ENCODE peak calls at places on chromosomes 1 and 21, in five cellular contexts. E is AG04449, V is mammary epithelial cell, Z is lower leg skin, K is tibial nerve. B is an unnamed sample.

GRCh38 chr1:2804628-2805351 is 3.3 kb upstream of the TTC34 start:
- DNase-seq in E (no peak), V (no peak), Z (no peak), K (no peak), B (no peak)

GRCh38 chr1:161265305-161265704 is 6.8 kb downstream of the PCP4L1 start:
- DNase-seq in E (no peak), V (no peak), Z (no peak), K (no peak), B (no peak)

GRCh38 chr1:185232874-185233273 is 75.9 kb downstream of the SWT1 start:
- DNase-seq in E (no peak), V (no peak), Z (no peak), K (no peak), B (no peak)

GRCh38 chr1:41005876-41006275 is 15.6 kb downstream of the SLFNL1 start:
- DNase-seq in E (no peak), V (no peak), Z (no peak), K (no peak), B (no peak)

GRCh38 chr1:23238565-23238964 is 21.3 kb upstream of the HTR1D start:
- DNase-seq in E (no peak), V (no peak), Z (no peak), K (no peak), B (no peak)

GRCh38 chr1:229710746-229711145 is 84.7 kb downstream of the URB2 start:
- DNase-seq in E (no peak), V (no peak), Z (no peak), K (no peak), B (no peak)

GRCh38 chr21:32886339-32886738 is 114.8 kb upstream of the PAXBP1 start:
- DNase-seq in E (no peak), V (no peak), Z (no peak), K (no peak), B (no peak)

GRCh38 chr1:174114788-174115448 is 44.4 kb upstream of the RABGAP1L start:
- DNase-seq in E (no peak), V (peak), Z (peak), K (peak), B (peak)

GRCh38 chr1:204288061-204288588 is 71.6 kb downstream of the PLEKHA6 start:
- DNase-seq in E (no peak), V (peak), Z (peak), K (peak), B (no peak)

GRCh38 chr1:233261206-233261605 is 34.3 kb downstream of the PCNX2 start:
- DNase-seq in E (no peak), V (peak), Z (no peak), K (no peak), B (no peak)

GRCh38 chr1:219555802-219556201 is 57.1 kb downstream of the ZC3H11B start:
- DNase-seq in E (no peak), V (peak), Z (no peak), K (no peak), B (no peak)

GRCh38 chr1:167710836-167711235 is 10.9 kb upstream of the MPZL1 start:
- DNase-seq in E (no peak), V (no peak), Z (no peak), K (no peak), B (no peak)

GRCh38 chr1:156622581-156623297 is 3.5 kb downstream of the HAPLN2 start:
- DNase-seq in E (no peak), V (no peak), Z (no peak), K (no peak), B (no peak)

GRCh38 chr1:156625436-156626078 is 6.3 kb downstream of the HAPLN2 start:
- DNase-seq in E (no peak), V (no peak), Z (no peak), K (peak), B (no peak)

GRCh38 chr1:156626079-156626438 is 6.8 kb downstream of the HAPLN2 start:
- DNase-seq in E (no peak), V (no peak), Z (no peak), K (no peak), B (no peak)

GRCh38 chr1:156624814-156625435 is 5.7 kb downstream of the HAPLN2 start:
- DNase-seq in E (no peak), V (no peak), Z (no peak), K (no peak), B (no peak)

DNA sequence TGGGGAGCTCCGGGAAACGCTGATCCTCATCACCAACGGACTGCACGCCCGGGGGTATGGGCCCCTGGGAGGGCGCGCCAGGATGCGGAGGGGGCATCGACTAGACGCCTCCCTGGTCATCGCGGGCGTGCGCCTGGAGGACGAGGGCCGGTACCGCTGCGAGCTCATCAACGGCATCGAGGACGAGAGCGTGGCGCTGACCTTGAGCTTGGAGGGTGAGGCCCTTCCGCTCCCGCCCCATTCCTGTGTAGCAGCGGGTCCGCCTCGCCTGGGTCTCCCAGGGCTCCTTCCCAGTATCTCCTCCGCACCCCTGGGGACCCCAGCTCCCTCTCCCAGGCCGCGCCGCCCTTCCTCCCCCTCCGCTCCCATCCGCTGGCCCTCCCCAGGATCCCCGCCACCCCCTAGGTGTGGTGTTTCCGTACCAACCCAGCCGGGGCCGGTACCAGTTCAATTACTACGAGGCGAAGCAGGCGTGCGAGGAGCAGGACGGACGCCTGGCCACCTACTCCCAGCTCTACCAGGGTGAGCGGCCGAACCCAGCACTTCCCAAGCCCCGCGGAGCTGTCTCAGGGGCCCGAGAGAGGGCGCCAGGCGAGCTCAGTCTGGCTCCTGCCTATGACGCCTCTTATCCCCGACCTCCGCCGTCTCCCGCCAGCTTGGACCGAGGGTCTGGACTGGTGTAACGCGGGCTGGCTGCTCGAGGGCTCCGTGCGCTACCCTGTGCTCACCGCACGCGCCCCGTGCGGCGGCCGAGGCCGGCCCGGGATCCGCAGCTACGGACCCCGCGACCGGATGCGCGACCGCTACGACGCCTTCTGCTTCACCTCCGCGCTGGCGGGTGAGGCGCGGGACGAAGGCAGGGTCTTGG is 5.0 kb downstream of the HAPLN2 start:
- DNase-seq in E (no peak), V (peak), Z (no peak), K (no peak), B (no peak)
- TF ChIP-seq CTCF in E (peak), V (peak), Z (no peak), K (peak), B (peak)

GRCh38 chr1:223717123-223717522 is 4.8 kb downstream of the CAPN2 start:
- DNase-seq in E (no peak), V (no peak), Z (no peak), K (no peak), B (no peak)
- H3K4me3 ChIP-seq in E (no peak), V (no peak), Z (no peak), K (no peak), B (no peak)

DNA sequence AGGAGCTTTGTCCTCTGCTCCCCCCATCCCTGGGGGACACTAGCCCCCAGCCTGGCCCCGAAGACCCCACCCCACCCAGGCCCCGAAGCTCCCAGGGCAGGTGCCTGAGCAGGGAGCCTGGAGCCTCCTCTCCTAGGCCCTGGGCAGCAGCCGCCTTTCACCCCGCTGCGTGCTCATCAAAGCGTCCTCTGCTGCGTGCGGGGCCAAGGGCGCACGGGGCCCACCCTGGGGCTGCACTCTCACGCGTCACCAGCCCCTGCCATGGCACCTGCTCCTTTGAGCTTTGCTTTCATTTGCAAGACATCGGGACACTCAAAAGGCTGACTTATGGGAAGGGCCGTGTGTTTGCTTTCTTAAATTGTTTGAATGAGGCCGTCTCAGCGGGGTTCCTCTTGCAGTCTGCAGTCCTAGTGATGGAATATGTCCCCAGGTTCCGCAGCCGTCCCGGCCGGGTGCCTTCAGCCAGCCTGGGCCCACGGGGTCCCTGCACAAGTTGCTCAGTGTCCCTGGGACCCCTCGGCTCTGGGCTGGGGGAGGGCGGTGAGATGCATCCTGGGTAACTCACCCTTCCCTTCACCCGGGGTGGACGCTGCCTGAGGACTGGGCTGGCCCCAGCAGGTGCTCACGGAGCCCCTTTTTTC is 53.3 kb downstream of the SLC19A1 start:
- DNase-seq in E (no peak), V (no peak), Z (no peak), K (no peak), B (no peak)
- TF ChIP-seq CTCF in E (no peak), V (no peak), Z (no peak), K (no peak), B (no peak)

DNA sequence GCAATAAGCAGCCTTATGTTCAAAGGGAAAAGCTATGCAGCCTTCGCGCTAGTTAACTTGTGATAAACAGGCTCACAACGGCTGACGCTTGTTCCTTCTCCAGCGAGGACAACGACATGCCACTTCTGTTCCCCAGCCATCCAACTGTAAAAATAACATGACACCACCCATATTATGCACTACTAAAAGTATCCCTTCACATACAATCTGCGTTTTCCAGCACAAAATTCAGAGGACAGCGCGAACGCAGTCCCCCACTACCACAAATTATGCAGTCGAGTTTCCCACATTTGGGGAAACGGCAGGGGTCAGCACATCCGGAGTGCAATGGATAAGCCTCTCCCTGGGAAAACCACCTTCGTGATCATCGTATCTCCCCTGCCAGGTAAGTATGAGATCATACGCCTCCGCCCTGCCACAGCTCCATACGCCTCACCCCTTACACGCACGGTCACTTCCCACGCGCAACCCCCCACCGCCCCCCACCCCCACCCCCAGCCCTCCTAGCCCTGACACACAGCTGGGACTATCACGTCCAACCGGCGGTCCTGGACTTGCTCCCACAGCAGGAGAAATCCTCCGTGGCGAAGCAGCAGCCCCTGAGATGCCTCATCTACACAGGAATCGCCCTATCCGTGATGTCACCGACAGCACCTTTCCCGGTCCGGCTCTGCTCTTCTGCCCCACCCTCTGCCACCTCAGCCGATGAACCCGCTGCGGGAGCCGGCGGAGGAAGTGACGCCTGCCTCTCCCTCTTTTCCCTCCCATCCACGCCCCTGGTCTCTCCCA is 120.8 kb downstream of the PPIAL4G start:
- DNase-seq in E (no peak), V (peak), Z (no peak), K (no peak), B (no peak)
- H3K4me3 ChIP-seq in E (no peak), V (peak), Z (no peak), K (no peak), B (no peak)

GRCh38 chr1:225857256-225857655 is 24.9 kb downstream of the TMEM63A start:
- DNase-seq in E (no peak), V (no peak), Z (no peak), K (no peak), B (no peak)
- TF ChIP-seq CTCF in E (no peak), V (no peak), Z (no peak), K (no peak), B (no peak)

DNA sequence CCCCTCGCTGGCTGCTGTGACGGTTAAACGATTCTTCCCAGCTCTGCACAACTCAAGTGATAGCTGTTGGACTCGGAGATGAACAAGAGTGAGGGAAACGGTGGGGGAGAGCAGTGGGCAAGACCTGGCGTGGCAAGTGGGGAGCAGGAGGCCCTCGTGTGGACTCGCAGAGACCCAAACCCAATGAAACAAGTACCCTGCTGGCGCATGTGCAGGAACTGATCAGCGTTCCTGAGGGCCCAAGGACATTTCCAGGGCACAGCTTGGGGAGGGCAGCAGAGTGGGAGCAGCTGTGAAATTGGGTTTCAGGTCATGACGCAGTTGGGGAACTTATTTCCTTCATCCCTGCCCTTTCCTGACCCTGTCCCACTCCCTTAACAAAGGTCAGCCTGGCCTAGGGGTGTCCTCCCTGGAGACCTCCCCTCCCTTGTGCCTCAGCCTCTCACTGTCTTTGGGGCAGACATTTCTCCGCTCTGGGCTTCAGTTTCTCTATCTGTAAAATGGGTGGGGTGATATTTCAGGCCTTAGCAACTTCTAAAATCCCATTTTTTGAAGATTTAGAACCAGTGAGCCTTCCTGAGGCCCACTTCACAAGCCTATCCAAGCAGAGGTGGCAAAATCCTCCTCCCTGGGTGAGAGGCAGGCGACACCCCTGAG is 27.9 kb upstream of the ECE1 start:
- DNase-seq in E (no peak), V (no peak), Z (no peak), K (no peak), B (no peak)
- H3K4me3 ChIP-seq in E (no peak), V (no peak), Z (no peak), K (no peak), B (no peak)

GRCh38 chr1:99445486-99445885 is 181.2 kb downstream of the PLPPR4 start:
- DNase-seq in E (no peak), V (no peak), Z (no peak), K (no peak), B (peak)

DNA sequence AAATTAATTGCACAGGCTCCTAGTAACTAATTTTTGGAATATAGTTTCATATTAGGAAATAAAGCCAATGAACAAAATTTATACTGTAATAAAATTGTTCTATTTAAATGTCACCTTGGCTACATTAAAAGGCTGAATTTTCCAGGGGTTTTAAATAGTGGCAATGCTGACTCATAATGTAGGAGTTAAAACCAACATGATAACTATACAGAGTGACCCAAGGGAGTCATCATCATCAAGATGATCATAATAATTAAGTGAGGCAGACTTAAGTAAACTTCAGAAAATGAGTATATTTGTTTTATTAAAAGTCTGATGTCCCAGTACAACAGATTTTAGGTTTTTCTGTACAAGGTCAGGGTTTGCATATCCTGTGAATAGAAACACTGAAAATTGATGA is 183.4 kb downstream of the PLPPR4 start:
- DNase-seq in E (no peak), V (no peak), Z (no peak), K (no peak), B (no peak)
- TF ChIP-seq CTCF in E (no peak), V (no peak), Z (no peak), K (no peak), B (no peak)

GRCh38 chr1:97433520-97434175 is 487.2 kb downstream of the DPYD start:
- DNase-seq in E (peak), V (peak), Z (no peak), K (no peak), B (peak)
- H3K4me3 ChIP-seq in E (no peak), V (no peak), Z (no peak), K (no peak), B (no peak)

GRCh38 chr1:15957221-15958090 is 18.4 kb downstream of the ZBTB17 start:
- DNase-seq in E (no peak), V (no peak), Z (no peak), K (no peak), B (no peak)
- TF ChIP-seq CTCF in E (peak), V (peak), Z (no peak), K (no peak), B (peak)

DNA sequence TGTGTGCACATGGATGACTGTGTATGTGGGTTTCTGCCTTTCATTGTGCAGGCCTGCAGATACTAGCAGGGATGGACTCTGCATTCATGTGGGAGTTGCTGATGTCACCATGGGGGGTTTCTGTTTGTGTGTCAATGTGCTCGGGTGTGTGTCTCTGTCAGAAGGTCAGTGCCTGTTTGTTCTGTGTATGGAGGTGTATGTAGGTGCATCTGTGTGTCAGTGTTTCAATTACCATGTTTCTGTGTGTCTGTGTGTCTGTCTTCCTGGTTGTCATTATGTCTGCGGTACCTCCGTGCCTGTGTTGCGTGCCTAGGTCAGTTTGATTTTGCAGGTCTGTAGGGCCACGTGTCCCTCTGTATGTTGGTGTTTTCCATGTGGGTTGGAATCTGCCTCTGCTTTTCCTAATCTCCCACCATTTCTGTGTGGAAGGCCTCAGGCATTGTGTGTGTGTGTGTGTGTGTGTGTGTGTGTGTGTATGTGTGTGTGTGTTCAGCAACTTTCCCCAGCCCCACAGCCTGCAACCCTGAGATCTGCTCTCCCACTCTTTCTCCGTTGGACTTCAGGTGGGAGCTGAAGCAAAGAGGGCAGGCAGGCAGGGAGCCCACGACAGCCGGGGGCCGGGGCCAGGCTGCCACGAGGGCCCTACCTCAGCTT is 36.7 kb upstream of the WASF2 start:
- DNase-seq in E (no peak), V (peak), Z (no peak), K (no peak), B (no peak)
- H3K4me3 ChIP-seq in E (no peak), V (no peak), Z (no peak), K (no peak), B (no peak)